ENCODE peak calls at places on chromosome 19, in five cellular contexts. Z is neural progenitor cell, X is esophagus muscularis mucosa, U is ovary, P is cardiac muscle cell. G is an unnamed sample.
A peak's percentile ranks its signal among the peaks of the same experiment; 100 is the strongest.

GRCh38 chr19:53158119-53158656 is 665 bp downstream of the ZNF347 start:
- DNase-seq in Z (peak; percentile 67), X (no peak), U (peak; percentile 29), P (peak; percentile 42), G (peak; percentile 67)

GRCh38 chr19:12757544-12758274 is 6.1 kb downstream of the BEST2 start:
- DNase-seq in Z (peak; percentile 90), X (no peak), U (peak; percentile 66), P (peak; percentile 86), G (peak; percentile 77)

GRCh38 chr19:49212302-49212701 is 54.7 kb downstream of the TRPM4 start:
- DNase-seq in Z (no peak), X (no peak), U (no peak), P (peak; percentile 86), G (no peak)

GRCh38 chr19:6772028-6772865 is at the start of gene VAV1:
- DNase-seq in Z (no peak), X (no peak), U (no peak), P (no peak), G (peak; percentile 43)

GRCh38 chr19:39166571-39167391 is 30.0 kb upstream of the NCCRP1 start:
- DNase-seq in Z (peak; percentile 40), X (no peak), U (peak; percentile 69), P (no peak), G (peak; percentile 90)

GRCh38 chr19:13163609-13164364 is 13.6 kb downstream of the IER2 start:
- DNase-seq in Z (peak; percentile 94), X (peak; percentile 93), U (peak; percentile 84), P (peak; percentile 95), G (peak; percentile 77)

GRCh38 chr19:18659281-18660050 is 22.6 kb downstream of the KLHL26 start:
- DNase-seq in Z (no peak), X (no peak), U (no peak), P (peak; percentile 45), G (no peak)

GRCh38 chr19:860481-861098 is 1.1 kb downstream of the CFD start:
- DNase-seq in Z (peak; percentile 75), X (peak; percentile 94), U (peak; percentile 71), P (peak; percentile 76), G (peak; percentile 49)

GRCh38 chr19:35291916-35292315 is at the start of gene MAG:
- DNase-seq in Z (no peak), X (no peak), U (no peak), P (no peak), G (no peak)

GRCh38 chr19:6740589-6741348 is 1.3 kb downstream of the TRIP10 start:
- DNase-seq in Z (peak; percentile 89), X (no peak), U (peak; percentile 75), P (peak; percentile 53), G (peak; percentile 55)

GRCh38 chr19:50496189-50497029 is 14.6 kb downstream of the JOSD2 start:
- DNase-seq in Z (peak; percentile 81), X (no peak), U (no peak), P (peak; percentile 49), G (no peak)

GRCh38 chr19:52936958-52937334 is 13.7 kb upstream of the ZNF888 start:
- DNase-seq in Z (no peak), X (no peak), U (no peak), P (no peak), G (no peak)

GRCh38 chr19:22595918-22596341 is 38.2 kb upstream of the ZNF492 start:
- DNase-seq in Z (no peak), X (peak; percentile 81), U (peak; percentile 94), P (no peak), G (no peak)

GRCh38 chr19:30053558-30053957 is 111.5 kb downstream of the URI1 start:
- DNase-seq in Z (no peak), X (peak; percentile 37), U (no peak), P (no peak), G (no peak)

GRCh38 chr19:16375157-16375935 is 50.7 kb downstream of the KLF2 start:
- DNase-seq in Z (no peak), X (no peak), U (no peak), P (no peak), G (no peak)

GRCh38 chr19:16374436-16374835 is 49.8 kb downstream of the KLF2 start:
- DNase-seq in Z (no peak), X (no peak), U (no peak), P (no peak), G (no peak)

GRCh38 chr19:16373539-16373938 is 48.9 kb downstream of the KLF2 start:
- DNase-seq in Z (no peak), X (no peak), U (peak; percentile 86), P (peak; percentile 75), G (no peak)

GRCh38 chr19:16373079-16373478 is 48.5 kb downstream of the KLF2 start:
- DNase-seq in Z (no peak), X (no peak), U (no peak), P (no peak), G (no peak)

GRCh38 chr19:16373989-16374388 is 49.4 kb downstream of the KLF2 start:
- DNase-seq in Z (no peak), X (no peak), U (no peak), P (no peak), G (no peak)
- H3K4me1 ChIP-seq in Z (no peaks in the 10 kb centered on the region), X (peaks cover 70% of the 10 kb centered on the region), U (peaks cover 19% of the 10 kb centered on the region), P (peaks cover 13% of the 10 kb centered on the region), G (peaks cover 3% of the 10 kb centered on the region)

GRCh38 chr19:15108845-15109767 is 1.9 kb downstream of the SYDE1 start:
- DNase-seq in Z (no peak), X (no peak), U (no peak), P (no peak), G (no peak)
- H3K4me3 ChIP-seq in Z (peak overlapping the region; percentile 94), X (no peak overlapping the region), U (no peak overlapping the region), P (no peak overlapping the region), G (no peak overlapping the region)

GRCh38 chr19:40235238-40236025 is 8.9 kb upstream of the CCNP start:
- DNase-seq in Z (peak; percentile 24), X (no peak), U (peak; percentile 18), P (no peak), G (no peak)
- TF ChIP-seq CTCF in Z (peak; percentile 43), X (no peak), U (no peak), P (no peak), G (no peak)

DNA sequence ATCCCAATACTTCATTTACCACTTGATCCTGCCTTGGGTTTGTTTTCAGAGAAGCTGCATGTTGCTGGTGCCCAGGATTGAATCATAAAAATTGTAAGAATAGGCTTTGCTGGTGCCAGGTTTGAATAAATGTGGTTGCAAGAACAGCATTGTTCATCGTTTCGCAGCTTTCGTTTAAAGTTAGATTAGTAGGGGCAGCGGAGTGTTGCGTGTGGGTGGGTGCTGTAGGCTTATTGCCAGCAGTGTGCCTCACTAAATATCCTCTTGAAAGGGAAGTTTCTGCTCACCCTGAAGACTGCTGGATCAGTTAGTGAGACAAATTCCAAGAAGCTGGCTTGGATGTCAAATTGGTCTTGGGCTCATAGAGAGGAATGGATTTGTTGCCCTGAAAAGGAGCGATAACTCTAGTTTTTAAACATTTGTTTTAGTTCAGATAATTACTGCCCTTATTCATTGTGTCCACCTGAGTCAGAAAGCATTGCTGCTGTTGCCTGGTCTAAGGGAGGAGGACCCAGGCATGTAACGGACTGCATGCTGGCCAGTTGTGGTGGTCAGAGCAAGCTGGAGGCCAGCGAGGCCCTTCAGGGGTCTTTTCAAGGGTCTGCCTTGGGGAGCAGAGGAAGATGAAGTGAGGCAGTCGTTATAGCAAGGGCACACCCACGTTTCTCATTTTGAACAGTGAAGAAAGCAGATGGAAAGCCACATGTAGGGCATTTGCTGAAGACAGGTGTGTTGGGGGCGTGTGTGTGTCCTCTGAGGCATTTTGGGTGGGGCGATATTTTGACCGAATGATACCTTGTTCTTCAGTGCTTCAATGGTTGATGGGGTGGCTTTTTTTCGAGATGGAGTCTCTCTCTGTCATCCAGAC is 8.5 kb downstream of the ILF3 start:
- DNase-seq in Z (no peak), X (no peak), U (no peak), P (peak; percentile 59), G (no peak)
- H3K4me1 ChIP-seq in Z (peaks cover 16% of the 10 kb centered on the region), X (peaks cover 90% of the 10 kb centered on the region), U (peaks cover 10% of the 10 kb centered on the region), P (peaks cover 7% of the 10 kb centered on the region), G (peaks cover 27% of the 10 kb centered on the region)

DNA sequence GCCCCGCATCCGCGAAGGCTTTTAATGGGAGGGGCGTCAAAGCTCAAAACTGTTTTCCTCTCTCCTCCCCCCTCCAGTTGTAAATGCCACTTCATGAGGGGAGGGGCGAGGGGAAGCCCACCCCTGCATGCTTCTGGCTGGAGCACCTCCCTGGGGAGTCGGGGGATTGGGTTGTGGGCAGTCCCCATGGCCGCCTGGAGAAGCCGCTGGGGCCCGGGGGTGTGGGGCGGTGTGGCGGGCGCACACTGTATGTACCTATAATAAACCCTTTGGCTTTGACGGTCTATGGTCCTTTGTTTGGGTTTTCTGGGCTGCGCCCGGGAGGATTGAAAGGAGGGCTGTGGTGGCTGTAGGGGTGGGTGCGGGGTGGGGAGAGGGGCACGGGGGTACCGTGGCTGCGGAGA is 490 bp upstream of the SHKBP1 start:
- DNase-seq in Z (peak; percentile 36), X (no peak), U (no peak), P (no peak), G (no peak)
- H3K4me3 ChIP-seq in Z (peak overlapping the region; percentile 95), X (peak overlapping the region; percentile 94), U (peak overlapping the region; percentile 63), P (peak overlapping the region; percentile 90), G (peak overlapping the region; percentile 79)

GRCh38 chr19:8017808-8018207 is 12.4 kb upstream of the ELAVL1 start:
- DNase-seq in Z (peak; percentile 52), X (no peak), U (no peak), P (no peak), G (no peak)
- TF ChIP-seq CTCF in Z (peak; percentile 57), X (no peak), U (no peak), P (peak; percentile 17), G (no peak)

DNA sequence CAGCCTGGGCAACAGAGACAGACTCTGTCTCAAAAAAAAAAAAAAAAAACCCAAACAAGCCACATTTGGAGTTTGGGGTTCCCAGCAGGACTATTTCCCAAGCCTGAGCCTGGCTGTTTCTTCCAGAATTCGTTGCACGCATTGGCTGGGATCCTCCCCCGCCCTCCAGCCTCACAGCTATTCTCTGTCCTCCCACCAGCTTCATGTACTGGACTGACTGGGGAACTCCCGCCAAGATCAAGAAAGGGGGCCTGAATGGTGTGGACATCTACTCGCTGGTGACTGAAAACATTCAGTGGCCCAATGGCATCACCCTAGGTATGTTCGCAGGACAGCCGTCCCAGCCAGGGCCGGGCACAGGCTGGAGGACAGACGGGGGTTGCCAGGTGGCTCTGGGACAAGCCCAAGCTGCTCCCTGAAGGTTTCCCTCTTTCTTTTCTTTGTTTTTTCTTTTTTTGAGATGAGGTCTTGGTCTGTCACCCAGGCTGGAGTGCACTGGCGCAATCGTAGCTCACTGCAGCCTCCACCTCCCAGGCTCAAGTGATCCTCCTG is 26.7 kb downstream of the LDLR start:
- DNase-seq in Z (no peak), X (no peak), U (no peak), P (no peak), G (no peak)
- H3K4me1 ChIP-seq in Z (no peaks in the 10 kb centered on the region), X (no peaks in the 10 kb centered on the region), U (no peaks in the 10 kb centered on the region), P (no peaks in the 10 kb centered on the region), G (no peaks in the 10 kb centered on the region)

DNA sequence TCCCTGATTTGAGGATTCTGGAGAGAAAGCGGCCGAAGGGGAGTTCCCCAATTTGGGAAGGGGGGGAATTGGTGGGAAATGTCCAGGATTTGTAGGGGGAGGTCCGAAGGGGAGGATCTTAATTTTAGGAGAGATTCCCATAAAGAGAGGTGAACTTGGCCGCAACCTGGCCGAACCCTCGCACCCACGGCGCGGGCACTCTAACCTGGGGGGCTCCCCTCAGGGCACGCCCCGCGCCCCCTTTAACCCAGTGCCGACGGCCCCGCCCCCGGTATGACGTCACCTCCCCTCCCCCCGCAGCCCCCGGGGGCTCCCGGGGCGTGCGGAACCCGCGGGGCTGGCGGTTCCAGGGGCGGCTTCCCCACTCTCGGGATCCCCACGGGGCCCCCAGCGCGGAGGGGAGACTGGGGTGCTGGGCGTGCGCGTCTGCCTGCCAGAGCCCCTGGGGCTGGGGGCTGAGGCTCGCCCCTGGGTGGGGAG is 1.1 kb downstream of the PTPRS start:
- DNase-seq in Z (peak; percentile 42), X (no peak), U (no peak), P (no peak), G (peak; percentile 26)
- H3K4me3 ChIP-seq in Z (peak overlapping the region; percentile 89), X (peak overlapping the region; percentile 68), U (peak overlapping the region; percentile 42), P (peak overlapping the region; percentile 92), G (no peak overlapping the region)

GRCh38 chr19:54577334-54577733 is 3.7 kb downstream of the LILRA2 start:
- DNase-seq in Z (no peak), X (peak; percentile 88), U (no peak), P (no peak), G (no peak)
- TF ChIP-seq CTCF in Z (no peak), X (no peak), U (no peak), P (no peak), G (no peak)